ENCODE peak calls at places on chromosomes 3 and 15, in six cellular contexts. One of them, this sample, is unnamed. For H3K4me1, the result is how much of the 10 kb centered on the place peaks cover.

GRCh38 chr15:76973362-76973743 is 21.6 kb upstream of the PSTPIP1 start:
- DNase-seq in A549: no peak
- DNase-seq in HepG2: peak
- DNase-seq in GM12878: no peak
- DNase-seq in IMR-90: peak
- DNase-seq in H1: peak
- DNase-seq in this sample: peak

GRCh38 chr3:177733936-177734335 is 536.7 kb upstream of the TBL1XR1 start:
- DNase-seq in HepG2: no peak
- DNase-seq in H1: no peak
- DNase-seq in IMR-90: no peak
- DNase-seq in A549: no peak
- DNase-seq in GM12878: no peak
- DNase-seq in this sample: no peak

GRCh38 chr3:194103475-194103874 is 32.5 kb upstream of the HES1 start:
- DNase-seq in IMR-90: no peak
- DNase-seq in HepG2: no peak
- DNase-seq in H1: no peak
- DNase-seq in GM12878: no peak
- DNase-seq in A549: no peak
- DNase-seq in this sample: no peak

GRCh38 chr3:126765187-126766069 is 61.4 kb downstream of the CHCHD6 start:
- DNase-seq in IMR-90: no peak
- DNase-seq in A549: no peak
- DNase-seq in HepG2: no peak
- DNase-seq in GM12878: no peak
- DNase-seq in H1: no peak
- DNase-seq in this sample: no peak

GRCh38 chr15:95371664-95372063 is 958.8 kb upstream of the NR2F2 start:
- DNase-seq in HepG2: no peak
- DNase-seq in H1: no peak
- DNase-seq in IMR-90: peak
- DNase-seq in A549: no peak
- DNase-seq in GM12878: no peak
- DNase-seq in this sample: no peak

GRCh38 chr3:77467702-77468407 is 428.0 kb downstream of the ROBO2 start:
- DNase-seq in H1: no peak
- DNase-seq in HepG2: no peak
- DNase-seq in GM12878: no peak
- DNase-seq in A549: no peak
- DNase-seq in IMR-90: no peak
- DNase-seq in this sample: no peak

GRCh38 chr15:92492556-92492955 is 98.9 kb downstream of the ST8SIA2 start:
- DNase-seq in IMR-90: no peak
- DNase-seq in GM12878: no peak
- DNase-seq in HepG2: no peak
- DNase-seq in A549: no peak
- DNase-seq in H1: no peak
- DNase-seq in this sample: no peak

GRCh38 chr3:140505876-140506275 is 172.0 kb upstream of the TRIM42 start:
- DNase-seq in IMR-90: no peak
- DNase-seq in GM12878: no peak
- DNase-seq in HepG2: no peak
- DNase-seq in A549: no peak
- DNase-seq in H1: no peak
- DNase-seq in this sample: no peak

GRCh38 chr3:50582083-50582482 is 12.8 kb downstream of the HEMK1 start:
- DNase-seq in A549: no peak
- DNase-seq in H1: no peak
- DNase-seq in GM12878: no peak
- DNase-seq in HepG2: no peak
- DNase-seq in IMR-90: no peak
- DNase-seq in this sample: no peak

DNA sequence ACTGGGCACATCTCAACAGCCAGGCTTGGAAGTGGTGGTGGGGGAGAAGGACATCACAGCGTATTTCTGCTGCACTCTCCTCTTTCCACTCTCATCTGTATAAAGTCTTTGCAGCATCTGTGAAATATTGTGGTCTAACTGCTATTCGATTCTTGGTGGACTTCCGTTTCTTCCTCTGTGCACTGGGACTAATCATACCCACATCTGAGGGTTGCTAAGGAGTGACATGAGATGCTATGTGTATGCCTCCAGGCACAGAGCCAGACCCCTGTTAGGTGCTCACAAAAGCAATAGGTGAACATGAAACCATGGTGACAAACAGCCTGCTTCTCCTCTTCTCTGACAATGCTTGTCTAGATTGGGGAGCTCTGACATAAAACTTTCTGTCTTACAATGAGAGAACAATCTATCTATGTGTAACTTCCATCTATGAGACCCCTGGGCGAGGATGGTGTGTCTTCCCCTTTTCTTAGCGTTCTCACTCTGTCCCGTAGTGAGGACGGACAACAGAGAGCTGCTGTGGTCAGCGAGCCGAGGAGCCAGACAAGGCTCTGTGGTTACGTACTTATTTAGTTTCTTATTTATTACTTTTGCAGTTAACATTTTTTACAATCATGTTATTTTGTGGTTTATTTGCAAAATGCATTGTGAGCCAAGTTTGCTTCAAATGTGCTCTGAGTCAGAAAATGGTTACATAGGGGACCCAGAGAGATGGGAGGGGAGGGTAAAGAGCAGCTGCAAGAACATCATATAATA is 196.7 kb upstream of the TPRG1 start:
- DNase-seq in HepG2: no peak
- DNase-seq in IMR-90: peak
- DNase-seq in H1: no peak
- DNase-seq in GM12878: no peak
- DNase-seq in A549: no peak
- DNase-seq in this sample: no peak
- TF ChIP-seq RAD21 in HepG2: no peak
- TF ChIP-seq RAD21 in IMR-90: no peak
- TF ChIP-seq RAD21 in H1: no peak
- TF ChIP-seq RAD21 in GM12878: no peak
- TF ChIP-seq RAD21 in A549: no peak
- TF ChIP-seq RAD21 in this sample: no peak

GRCh38 chr3:12136371-12136770 is 22.3 kb downstream of the TIMP4 start:
- DNase-seq in GM12878: no peak
- DNase-seq in HepG2: no peak
- DNase-seq in H1: no peak
- DNase-seq in A549: no peak
- DNase-seq in IMR-90: no peak
- DNase-seq in this sample: no peak

GRCh38 chr3:12131351-12131750 is 27.4 kb downstream of the TIMP4 start:
- DNase-seq in HepG2: no peak
- DNase-seq in GM12878: no peak
- DNase-seq in IMR-90: no peak
- DNase-seq in A549: no peak
- DNase-seq in H1: no peak
- DNase-seq in this sample: peak

GRCh38 chr3:12138044-12138443 is 20.7 kb downstream of the TIMP4 start:
- DNase-seq in A549: peak
- DNase-seq in IMR-90: peak
- DNase-seq in HepG2: no peak
- DNase-seq in GM12878: no peak
- DNase-seq in H1: no peak
- DNase-seq in this sample: no peak

GRCh38 chr3:12135029-12135634 is 23.6 kb downstream of the TIMP4 start:
- DNase-seq in H1: peak
- DNase-seq in GM12878: no peak
- DNase-seq in IMR-90: peak
- DNase-seq in A549: peak
- DNase-seq in HepG2: peak
- DNase-seq in this sample: peak

GRCh38 chr3:12132881-12133280 is 25.8 kb downstream of the TIMP4 start:
- DNase-seq in H1: no peak
- DNase-seq in A549: no peak
- DNase-seq in IMR-90: no peak
- DNase-seq in GM12878: no peak
- DNase-seq in HepG2: no peak
- DNase-seq in this sample: no peak
- H3K4me1 ChIP-seq in H1: under half
- H3K4me1 ChIP-seq in A549: under half
- H3K4me1 ChIP-seq in IMR-90: under half
- H3K4me1 ChIP-seq in GM12878: under half
- H3K4me1 ChIP-seq in HepG2: under half
- H3K4me1 ChIP-seq in this sample: under half

GRCh38 chr3:31391150-31391549 is 141.6 kb upstream of the STT3B start:
- DNase-seq in HepG2: no peak
- DNase-seq in IMR-90: no peak
- DNase-seq in H1: no peak
- DNase-seq in A549: no peak
- DNase-seq in GM12878: no peak
- DNase-seq in this sample: no peak
- TF ChIP-seq RFX5 in HepG2: no peak
- TF ChIP-seq RFX5 in IMR-90: no peak
- TF ChIP-seq RFX5 in H1: no peak
- TF ChIP-seq RFX5 in A549: no peak
- TF ChIP-seq RFX5 in GM12878: no peak
- TF ChIP-seq RFX5 in this sample: no peak

DNA sequence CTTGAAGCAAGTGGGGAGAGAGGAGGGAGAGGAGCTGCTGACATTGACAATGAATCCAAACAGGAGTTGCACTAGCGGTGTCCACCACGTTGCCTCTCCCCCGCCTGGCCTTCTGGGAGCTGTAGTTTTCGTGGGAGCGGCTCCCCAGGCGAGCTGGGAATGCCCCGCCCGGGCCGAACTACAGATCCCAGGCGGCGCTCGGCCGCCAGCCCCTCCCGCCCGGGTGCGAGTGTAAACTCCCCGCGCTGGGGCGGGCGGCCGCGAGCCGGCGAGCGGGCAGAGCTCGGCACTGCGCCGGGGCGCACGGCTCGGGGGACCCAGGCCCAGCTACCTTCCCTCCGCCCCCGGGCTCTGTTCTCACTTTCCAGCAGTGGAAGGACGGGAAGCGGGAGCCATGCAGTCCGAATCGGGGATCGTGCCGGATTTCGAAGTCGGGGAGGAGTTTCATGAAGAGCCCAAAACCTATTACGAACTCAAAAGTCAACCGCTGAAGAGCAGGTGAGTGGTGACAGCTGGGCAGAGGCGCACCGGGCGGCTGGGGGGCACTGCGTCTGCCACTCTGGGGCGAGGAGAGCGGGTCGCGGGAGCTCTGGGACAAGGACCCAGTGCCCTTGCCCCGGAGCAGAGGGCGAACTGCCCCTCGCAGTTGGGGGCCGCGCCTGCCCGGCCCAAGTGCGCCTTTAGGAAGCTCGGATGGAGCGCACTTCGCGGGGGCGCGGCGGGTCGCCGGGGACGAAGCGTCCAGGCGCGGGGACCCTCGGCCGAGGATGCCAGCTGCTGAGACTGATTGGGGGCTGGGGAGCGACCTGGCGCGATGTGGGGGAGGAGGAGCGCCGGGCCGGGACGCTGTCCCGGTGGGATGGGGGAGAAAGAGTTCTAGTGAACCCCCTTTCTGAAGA is at the start of gene MITF:
- DNase-seq in H1: peak
- DNase-seq in A549: peak
- DNase-seq in HepG2: peak
- DNase-seq in GM12878: peak
- DNase-seq in IMR-90: peak
- DNase-seq in this sample: peak
- TF ChIP-seq RAD21 in H1: no peak
- TF ChIP-seq RAD21 in A549: no peak
- TF ChIP-seq RAD21 in HepG2: no peak
- TF ChIP-seq RAD21 in GM12878: no peak
- TF ChIP-seq RAD21 in IMR-90: no peak
- TF ChIP-seq RAD21 in this sample: no peak